ENCODE peak calls at places on chromosomes 7 and 10, in six cellular contexts. One of them, this sample, is unnamed.

GRCh38 chr7:103989785-103990775 is 622 bp upstream of the RELN start:
- DNase-seq in activated gamma-delta T cell: no peak
- DNase-seq in LoVo: no peak
- DNase-seq in Kasumi-1: no peak
- DNase-seq in NCI-H774: peak
- DNase-seq in GDM1: no peak
- DNase-seq in this sample: no peak

GRCh38 chr10:80945267-80945880 is 407.7 kb downstream of the SH2D4B start:
- DNase-seq in activated gamma-delta T cell: no peak
- DNase-seq in LoVo: no peak
- DNase-seq in Kasumi-1: no peak
- DNase-seq in NCI-H774: no peak
- DNase-seq in GDM1: no peak
- DNase-seq in this sample: no peak

GRCh38 chr10:15695852-15696251 is 23.9 kb downstream of the ITGA8 start:
- DNase-seq in activated gamma-delta T cell: no peak
- DNase-seq in LoVo: no peak
- DNase-seq in Kasumi-1: no peak
- DNase-seq in NCI-H774: no peak
- DNase-seq in GDM1: no peak
- DNase-seq in this sample: no peak

GRCh38 chr7:15168489-15168888 is 265.9 kb upstream of the DGKB start:
- DNase-seq in activated gamma-delta T cell: no peak
- DNase-seq in LoVo: no peak
- DNase-seq in Kasumi-1: no peak
- DNase-seq in NCI-H774: no peak
- DNase-seq in GDM1: no peak
- DNase-seq in this sample: no peak

GRCh38 chr10:29807407-29807806 is 172.6 kb upstream of the SVIL start:
- DNase-seq in activated gamma-delta T cell: no peak
- DNase-seq in LoVo: peak
- DNase-seq in Kasumi-1: no peak
- DNase-seq in NCI-H774: no peak
- DNase-seq in GDM1: no peak
- DNase-seq in this sample: no peak

GRCh38 chr10:86139066-86139657 is 227.4 kb downstream of the GRID1 start:
- DNase-seq in activated gamma-delta T cell: no peak
- DNase-seq in LoVo: peak
- DNase-seq in Kasumi-1: no peak
- DNase-seq in NCI-H774: no peak
- DNase-seq in GDM1: no peak
- DNase-seq in this sample: no peak

GRCh38 chr7:2069472-2069860 is 163.3 kb downstream of the MAD1L1 start:
- DNase-seq in activated gamma-delta T cell: no peak
- DNase-seq in LoVo: no peak
- DNase-seq in Kasumi-1: no peak
- DNase-seq in NCI-H774: no peak
- DNase-seq in GDM1: no peak
- DNase-seq in this sample: no peak

GRCh38 chr10:28940158-28940888 is 263.0 kb downstream of the BAMBI start:
- DNase-seq in activated gamma-delta T cell: no peak
- DNase-seq in LoVo: no peak
- DNase-seq in Kasumi-1: no peak
- DNase-seq in NCI-H774: peak
- DNase-seq in GDM1: no peak
- DNase-seq in this sample: no peak

GRCh38 chr10:132169031-132169765 is 17.6 kb upstream of the DPYSL4 start:
- DNase-seq in activated gamma-delta T cell: no peak
- DNase-seq in LoVo: no peak
- DNase-seq in Kasumi-1: no peak
- DNase-seq in NCI-H774: no peak
- DNase-seq in GDM1: no peak
- DNase-seq in this sample: no peak

GRCh38 chr7:24197852-24198251 is 86.1 kb upstream of the NPY start:
- DNase-seq in activated gamma-delta T cell: no peak
- DNase-seq in LoVo: no peak
- DNase-seq in Kasumi-1: no peak
- DNase-seq in NCI-H774: no peak
- DNase-seq in GDM1: no peak
- DNase-seq in this sample: no peak

GRCh38 chr10:62815373-62816111 is 624 bp downstream of the EGR2 start:
- DNase-seq in activated gamma-delta T cell: no peak
- DNase-seq in LoVo: no peak
- DNase-seq in Kasumi-1: no peak
- DNase-seq in NCI-H774: no peak
- DNase-seq in GDM1: no peak
- DNase-seq in this sample: no peak

GRCh38 chr10:98374176-98374969 is 40.6 kb downstream of the PYROXD2 start:
- DNase-seq in activated gamma-delta T cell: no peak
- DNase-seq in LoVo: no peak
- DNase-seq in Kasumi-1: no peak
- DNase-seq in NCI-H774: no peak
- DNase-seq in GDM1: no peak
- DNase-seq in this sample: no peak

GRCh38 chr10:98262571-98262970 is 5.4 kb downstream of the LOXL4 start:
- DNase-seq in activated gamma-delta T cell: no peak
- DNase-seq in LoVo: peak
- DNase-seq in Kasumi-1: peak
- DNase-seq in NCI-H774: no peak
- DNase-seq in GDM1: peak
- DNase-seq in this sample: no peak

GRCh38 chr10:68096913-68097509 is 12.3 kb upstream of the MYPN start:
- DNase-seq in activated gamma-delta T cell: no peak
- DNase-seq in LoVo: peak
- DNase-seq in Kasumi-1: no peak
- DNase-seq in NCI-H774: no peak
- DNase-seq in GDM1: no peak
- DNase-seq in this sample: peak

GRCh38 chr10:73934074-73934473 is 23.1 kb downstream of the PLAU start:
- DNase-seq in activated gamma-delta T cell: no peak
- DNase-seq in LoVo: no peak
- DNase-seq in Kasumi-1: no peak
- DNase-seq in NCI-H774: no peak
- DNase-seq in GDM1: no peak
- DNase-seq in this sample: no peak

GRCh38 chr7:76060842-76061241 is 12.9 kb downstream of the MDH2 start:
- DNase-seq in activated gamma-delta T cell: no peak
- DNase-seq in LoVo: no peak
- DNase-seq in Kasumi-1: no peak
- DNase-seq in NCI-H774: no peak
- DNase-seq in GDM1: no peak
- DNase-seq in this sample: no peak

This sample was measured in small intestine.